ENCODE peak calls at places on chromosomes 6 and 20, in nine cellular contexts. D is EL; J is progenitor cell of endocrine pancreas; I is DMS53; P is astrocyte of the cerebellum; T is DMS153; A is K562; R is CD8-positive, alpha-beta T cell; S is activated CD4-positive, alpha-beta T cell treated with anti-CD3 and anti-CD28 coated beads, Interleukin-2, amount 50 U/mL, for 4 hours. B is an unnamed sample.

GRCh38 chr20:46122071-46122470 is 4.0 kb downstream of the CD40 start:
- DNase-seq in S (no peak), P (peak), D (peak), T (no peak), I (no peak), R (no peak), A (no peak), J (no peak), B (no peak)

GRCh38 chr20:1322511-1323245 is 6.3 kb downstream of the SDCBP2 start:
- DNase-seq in S (no peak), T (no peak), I (no peak), D (peak), A (no peak), P (peak), J (no peak), R (no peak), B (no peak)

GRCh38 chr20:846894-847278 is 13.4 kb downstream of the FAM110A start:
- DNase-seq in P (no peak), I (no peak), A (no peak), S (peak), D (no peak), R (peak), T (no peak), J (no peak), B (peak)

GRCh38 chr20:38870733-38871559 is 55.3 kb upstream of the FAM83D start:
- DNase-seq in T (no peak), S (peak), J (no peak), I (no peak), A (peak), P (no peak), D (peak), R (no peak), B (no peak)

GRCh38 chr6:38259736-38260135 is 380.0 kb downstream of the BTBD9 start:
- DNase-seq in J (no peak), P (no peak), R (no peak), D (peak), T (no peak), S (no peak), A (no peak), I (no peak), B (no peak)

GRCh38 chr6:85726206-85726605 is 83.5 kb upstream of the SYNCRIP start:
- DNase-seq in A (peak), J (no peak), S (no peak), P (no peak), R (no peak), D (no peak), T (no peak), I (peak), B (no peak)

GRCh38 chr6:161637658-161638057 is 363.8 kb upstream of the AGPAT4 start:
- DNase-seq in D (no peak), S (no peak), A (no peak), J (no peak), T (no peak), I (no peak), P (no peak), R (no peak), B (no peak)

GRCh38 chr20:24136659-24137246 is 148.2 kb upstream of the GGTLC1 start:
- DNase-seq in P (no peak), I (peak), T (no peak), A (no peak), R (no peak), S (no peak), J (no peak), D (no peak), B (no peak)

GRCh38 chr20:53890434-53891305 is 179.7 kb downstream of the BCAS1 start:
- DNase-seq in A (no peak), P (no peak), R (no peak), D (no peak), I (no peak), J (no peak), T (no peak), S (no peak), B (no peak)

GRCh38 chr6:139323511-139324445 is 32.0 kb upstream of the TXLNB start:
- DNase-seq in R (peak), S (peak), A (peak), T (no peak), P (no peak), I (peak), D (peak), J (no peak), B (peak)

GRCh38 chr6:105871542-105871941 is 214.6 kb upstream of the PRDM1 start:
- DNase-seq in T (no peak), R (no peak), S (no peak), J (no peak), D (no peak), P (no peak), A (no peak), I (no peak), B (no peak)

GRCh38 chr6:35024601-35025054 is 116.5 kb downstream of the TCP11 start:
- DNase-seq in A (peak), J (no peak), I (peak), D (peak), R (no peak), P (peak), S (no peak), T (peak), B (no peak)

GRCh38 chr6:143940011-143940597 is 68.0 kb downstream of the PLAGL1 start:
- DNase-seq in A (peak), J (no peak), S (peak), T (no peak), R (peak), P (peak), D (peak), I (peak), B (peak)

GRCh38 chr6:38861957-38862401 is 146.9 kb downstream of the DNAH8 start:
- DNase-seq in R (no peak), A (no peak), I (peak), S (no peak), T (no peak), P (no peak), J (no peak), D (no peak), B (no peak)

GRCh38 chr20:63129991-63130653 is 85.8 kb downstream of the YTHDF1 start:
- DNase-seq in A (no peak), I (no peak), R (no peak), S (no peak), T (no peak), D (no peak), P (no peak), J (no peak), B (no peak)

GRCh38 chr6:4379958-4380357 is 244.6 kb upstream of the ECI2 start:
- DNase-seq in T (no peak), A (no peak), R (no peak), I (no peak), S (no peak), P (no peak), D (no peak), J (no peak), B (no peak)

GRCh38 chr6:49549691-49550412 is 616 bp upstream of the C6orf141 start:
- DNase-seq in I (no peak), R (no peak), P (no peak), D (no peak), J (no peak), A (no peak), T (no peak), S (no peak), B (no peak)

GRCh38 chr6:157054531-157054979 is 268.8 kb downstream of the TMEM242 start:
- DNase-seq in A (no peak), J (no peak), P (no peak), S (peak), D (no peak), T (no peak), I (no peak), R (no peak), B (no peak)

GRCh38 chr20:40008177-40008576 is 680.9 kb downstream of the MAFB start:
- DNase-seq in J (no peak), R (no peak), I (no peak), A (no peak), D (peak), T (no peak), P (no peak), S (no peak), B (no peak)

GRCh38 chr20:13148961-13149360 is 72.1 kb upstream of the ISM1 start:
- DNase-seq in J (no peak), S (no peak), D (no peak), P (no peak), I (no peak), A (no peak), R (no peak), T (no peak), B (no peak)

GRCh38 chr6:71510057-71510713 is 221.6 kb downstream of the OGFRL1 start:
- DNase-seq in S (no peak), R (no peak), I (peak), J (no peak), T (peak), A (no peak), D (peak), P (peak), B (no peak)

GRCh38 chr20:23088891-23089290 is 2.8 kb upstream of the CD93 start:
- DNase-seq in P (no peak), D (no peak), J (no peak), R (no peak), A (no peak), I (no peak), S (no peak), T (no peak), B (no peak)

GRCh38 chr20:3239867-3240775 is 1.1 kb upstream of the SLC4A11 start:
- DNase-seq in S (no peak), R (no peak), T (no peak), J (no peak), I (peak), D (peak), P (no peak), A (no peak), B (no peak)

GRCh38 chr6:162063666-162064065 is 663.9 kb downstream of the PRKN start:
- DNase-seq in I (no peak), D (no peak), P (no peak), J (no peak), A (peak), R (no peak), S (no peak), T (no peak), B (no peak)

GRCh38 chr20:32839982-32840285 is 18.8 kb upstream of the EFCAB8 start:
- DNase-seq in I (no peak), T (no peak), R (no peak), P (no peak), S (no peak), J (no peak), D (no peak), A (no peak), B (no peak)

GRCh38 chr6:44452725-44453124 is 65.2 kb downstream of the CDC5L start:
- DNase-seq in T (no peak), I (peak), J (no peak), S (no peak), P (no peak), D (peak), A (no peak), R (no peak), B (no peak)